ENCODE peak calls at places on chromosomes 16 and 17, in ten cellular contexts. D is OCI-LY7; Z is pancreas; W is CD8-positive, alpha-beta memory T cell; L is psoas muscle; J is uterus; I is neural progenitor cell; O is naive thymus-derived CD4-positive, alpha-beta T cell; B is IMR-90; N is lung. Q is an unnamed sample.

GRCh38 chr16:51150894-51151320 is at the start of gene SALL1:
- DNase-seq in D (no peak), Z (no peak), W (no peak), L (no peak), J (peak; percentile 39), I (peak; percentile 46), O (no peak), B (no peak), N (no peak), Q (no peak)

GRCh38 chr17:4939804-4940624 is at the start of the genes RNF167 and SLC25A11:
- DNase-seq in D (peak; percentile 100), Z (peak; percentile 95), W (peak; percentile 89), L (peak; percentile 97), J (peak; percentile 98), I (peak; percentile 100), O (peak; percentile 99), B (peak; percentile 100), N (peak; percentile 96), Q (peak; percentile 94)

GRCh38 chr17:13885953-13886889 is 183.1 kb upstream of the COX10 start:
- DNase-seq in D (no peak), Z (no peak), W (no peak), L (no peak), J (no peak), I (no peak), O (no peak), B (peak; percentile 69), N (no peak), Q (no peak)

GRCh38 chr16:23254338-23254737 is 47.8 kb upstream of the SCNN1B start:
- DNase-seq in D (no peak), Z (no peak), W (no peak), L (no peak), J (no peak), I (peak; percentile 12), O (peak; percentile 7), B (peak; percentile 48), N (no peak), Q (no peak)

GRCh38 chr16:86384263-86384649 is 126.1 kb upstream of the FOXF1 start:
- DNase-seq in D (no peak), Z (no peak), W (no peak), L (no peak), J (no peak), I (no peak), O (no peak), B (no peak), N (no peak), Q (no peak)

GRCh38 chr17:68937890-68938514 is 17.2 kb downstream of the ABCA8 start:
- DNase-seq in D (no peak), Z (no peak), W (no peak), L (no peak), J (no peak), I (no peak), O (no peak), B (no peak), N (no peak), Q (no peak)

GRCh38 chr16:64172191-64172590 is 949.7 kb downstream of the CDH11 start:
- DNase-seq in D (no peak), Z (no peak), W (no peak), L (no peak), J (no peak), I (no peak), O (no peak), B (no peak), N (no peak), Q (no peak)

GRCh38 chr17:39222866-39223834 is 2.6 kb downstream of the STAC2 start:
- DNase-seq in D (no peak), Z (no peak), W (no peak), L (no peak), J (no peak), I (no peak), O (no peak), B (no peak), N (no peak), Q (no peak)

GRCh38 chr16:85416267-85417109 is 196.6 kb upstream of the GSE1 start:
- DNase-seq in D (peak; percentile 83), Z (peak; percentile 80), W (peak; percentile 45), L (peak; percentile 89), J (peak; percentile 27), I (peak; percentile 63), O (peak; percentile 65), B (peak; percentile 15), N (peak; percentile 86), Q (peak; percentile 79)

GRCh38 chr17:44110011-44110686 is 13.3 kb downstream of the HDAC5 start:
- DNase-seq in D (no peak), Z (no peak), W (no peak), L (no peak), J (no peak), I (no peak), O (no peak), B (no peak), N (no peak), Q (no peak)

GRCh38 chr17:44110823-44111633 is 12.4 kb downstream of the HDAC5 start:
- DNase-seq in D (peak; percentile 62), Z (peak; percentile 97), W (no peak), L (peak; percentile 100), J (peak; percentile 98), I (peak; percentile 70), O (peak; percentile 63), B (peak; percentile 86), N (peak; percentile 95), Q (peak; percentile 41)

GRCh38 chr17:44113382-44113781 is 10.1 kb downstream of the HDAC5 start:
- DNase-seq in D (no peak), Z (no peak), W (no peak), L (no peak), J (no peak), I (no peak), O (no peak), B (no peak), N (no peak), Q (no peak)

GRCh38 chr17:44112284-44113280 is 10.9 kb downstream of the HDAC5 start:
- DNase-seq in D (no peak), Z (no peak), W (no peak), L (peak; percentile 96), J (no peak), I (no peak), O (no peak), B (no peak), N (no peak), Q (no peak)

GRCh38 chr17:44111777-44112176 is 11.7 kb downstream of the HDAC5 start:
- DNase-seq in D (no peak), Z (no peak), W (no peak), L (no peak), J (no peak), I (no peak), O (no peak), B (no peak), N (no peak), Q (no peak)
- H3K27ac ChIP-seq in D (peak overlapping the region; percentile 30), Z (peak overlapping the region; percentile 76), W (no peak overlapping the region), L (peak overlapping the region; percentile 96), J (peak overlapping the region; percentile 87), I (no peak overlapping the region), O (no peak overlapping the region), B (no peak overlapping the region), N (peak overlapping the region; percentile 88), Q (no peak overlapping the region)

GRCh38 chr17:82551779-82552457 is 32.4 kb downstream of the FOXK2 start:
- DNase-seq in D (peak; percentile 91), Z (peak; percentile 68), W (peak; percentile 56), L (peak; percentile 82), J (peak; percentile 77), I (peak; percentile 39), O (peak; percentile 77), B (peak; percentile 70), N (peak; percentile 82), Q (peak; percentile 49)

GRCh38 chr17:82547981-82548380 is 28.4 kb downstream of the FOXK2 start:
- DNase-seq in D (no peak), Z (no peak), W (no peak), L (no peak), J (no peak), I (no peak), O (no peak), B (no peak), N (no peak), Q (no peak)

GRCh38 chr17:82545071-82545462 is 25.5 kb downstream of the FOXK2 start:
- DNase-seq in D (no peak), Z (no peak), W (no peak), L (no peak), J (peak; percentile 88), I (no peak), O (no peak), B (no peak), N (no peak), Q (no peak)

GRCh38 chr17:82552580-82552979 is 33.0 kb downstream of the FOXK2 start:
- DNase-seq in D (no peak), Z (no peak), W (no peak), L (no peak), J (no peak), I (no peak), O (no peak), B (no peak), N (no peak), Q (no peak)

GRCh38 chr17:82548681-82549303 is 29.3 kb downstream of the FOXK2 start:
- DNase-seq in D (no peak), Z (no peak), W (no peak), L (no peak), J (peak; percentile 69), I (no peak), O (no peak), B (no peak), N (peak; percentile 47), Q (no peak)
- H3K4me1 ChIP-seq in D (peaks cover 52% of the 10 kb centered on the region), Z (peaks cover 33% of the 10 kb centered on the region), W (peaks cover 12% of the 10 kb centered on the region), L (peaks cover 54% of the 10 kb centered on the region), J (peaks cover 7% of the 10 kb centered on the region), I (no peaks in the 10 kb centered on the region), O (peaks cover 3% of the 10 kb centered on the region), B (peaks cover 2% of the 10 kb centered on the region), N (peaks cover 24% of the 10 kb centered on the region), Q (peaks cover 16% of the 10 kb centered on the region)

DNA sequence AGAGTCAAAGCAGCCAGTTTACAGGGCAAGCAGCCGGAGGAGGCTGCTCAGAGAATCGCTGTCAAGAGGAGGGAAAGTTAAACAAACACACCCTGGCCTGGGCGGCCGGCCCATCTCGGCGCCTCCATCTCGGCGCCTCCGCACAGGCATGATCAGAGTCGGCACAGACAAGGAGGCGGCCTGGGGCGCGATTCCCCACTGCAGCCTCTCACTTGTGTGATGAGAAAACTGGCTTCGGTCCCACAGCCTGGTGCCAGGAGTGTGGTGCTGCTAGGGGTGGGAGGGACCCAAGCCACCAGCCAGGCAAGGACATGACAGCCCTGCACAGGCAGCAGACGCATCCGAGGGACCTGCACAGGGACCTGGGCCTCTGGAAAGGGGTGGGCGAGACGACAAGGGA is 17.7 kb downstream of the SLC38A10 start:
- DNase-seq in D (no peak), Z (no peak), W (no peak), L (no peak), J (no peak), I (no peak), O (no peak), B (peak; percentile 68), N (peak; percentile 48), Q (no peak)
- H3K27ac ChIP-seq in D (no peak overlapping the region), Z (no peak overlapping the region), W (no peak overlapping the region), L (no peak overlapping the region), J (peak overlapping the region; percentile 33), I (no peak overlapping the region), O (no peak overlapping the region), B (peak overlapping the region; percentile 40), N (no peak overlapping the region), Q (no peak overlapping the region)

DNA sequence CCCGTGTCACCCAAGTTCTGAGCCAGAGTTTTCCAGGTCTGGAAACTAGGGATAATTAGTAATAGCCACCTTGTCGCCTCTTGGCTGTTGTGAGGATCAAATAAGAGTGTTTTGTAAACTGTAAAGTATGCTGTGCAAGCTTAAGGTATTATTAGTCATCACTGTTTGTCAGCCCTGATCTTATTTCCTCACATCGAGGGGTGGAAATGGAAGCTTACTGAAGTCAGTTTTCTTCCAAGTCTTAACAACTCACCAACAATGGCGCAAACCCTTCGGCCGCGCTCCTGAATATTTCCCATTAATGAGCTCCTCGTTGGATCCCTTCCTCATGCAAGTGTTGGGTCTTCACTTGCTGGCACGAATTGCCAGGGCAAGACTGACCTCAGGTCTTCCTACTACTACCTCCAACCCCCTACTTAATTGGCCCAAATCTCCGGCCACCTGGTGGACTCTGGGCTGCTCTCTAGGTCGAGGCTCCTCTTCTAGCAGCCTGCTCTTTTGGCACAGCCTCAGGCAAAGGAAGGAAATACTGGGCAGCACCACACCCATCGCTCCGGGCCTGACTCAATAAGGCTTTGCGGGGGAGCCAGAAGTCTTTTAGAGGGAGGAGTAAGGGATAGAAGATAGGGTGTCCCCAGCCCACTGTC is 874 bp upstream of the SLC35B1 start:
- DNase-seq in D (no peak), Z (no peak), W (no peak), L (no peak), J (peak; percentile 49), I (peak; percentile 11), O (no peak), B (no peak), N (no peak), Q (no peak)
- H3K4me1 ChIP-seq in D (peaks cover 19% of the 10 kb centered on the region), Z (peaks cover 8% of the 10 kb centered on the region), W (peaks cover 29% of the 10 kb centered on the region), L (peaks cover 9% of the 10 kb centered on the region), J (peaks cover 7% of the 10 kb centered on the region), I (peaks cover 7% of the 10 kb centered on the region), O (peaks cover 26% of the 10 kb centered on the region), B (peaks cover 5% of the 10 kb centered on the region), N (no peaks in the 10 kb centered on the region), Q (peaks cover 21% of the 10 kb centered on the region)